ENCODE peak calls at places on chromosome 1, in nine cellular contexts. J, T, M, W, Y, D, E, V and G are unnamed samples.

GRCh38 chr1:93080424-93080823 is 1.3 kb downstream of the MTF2 start:
- DNase-seq in Y (no peak), E (peak; percentile 46), D (no peak), M (no peak), V (no peak), J (no peak), W (peak; percentile 69), T (no peak), G (peak; percentile 24)

GRCh38 chr1:154906621-154907081 is 29.9 kb downstream of the PMVK start:
- DNase-seq in D (no peak), V (no peak), W (peak; percentile 30), M (no peak), Y (no peak), T (no peak), E (no peak), J (no peak), G (no peak)

GRCh38 chr1:172002725-172003345 is 161.5 kb downstream of the DNM3 start:
- DNase-seq in Y (peak; percentile 9), T (no peak), V (peak; percentile 25), W (peak; percentile 40), E (no peak), J (no peak), D (peak; percentile 17), M (no peak), G (no peak)

GRCh38 chr1:8599813-8600212 is 217.6 kb downstream of the RERE start:
- DNase-seq in D (no peak), T (no peak), M (no peak), J (no peak), E (no peak), Y (no peak), V (no peak), W (no peak), G (no peak)

GRCh38 chr1:50474859-50475809 is 51.9 kb upstream of the DMRTA2 start:
- DNase-seq in D (peak; percentile 11), Y (no peak), W (peak; percentile 12), M (no peak), T (no peak), J (no peak), E (no peak), V (no peak), G (peak; percentile 10)

GRCh38 chr1:120178799-120179419 is 2.6 kb upstream of the SEC22B start:
- DNase-seq in E (no peak), V (no peak), D (peak; percentile 8), J (no peak), M (no peak), T (no peak), Y (no peak), W (peak; percentile 8), G (no peak)

GRCh38 chr1:59672851-59673574 is 141.7 kb upstream of the HOOK1 start:
- DNase-seq in Y (no peak), J (no peak), W (peak; percentile 99), M (no peak), E (peak; percentile 37), D (no peak), V (no peak), T (no peak), G (peak; percentile 84)

GRCh38 chr1:7042322-7043231 is 257.3 kb downstream of the CAMTA1 start:
- DNase-seq in Y (no peak), E (no peak), T (no peak), W (peak; percentile 25), M (no peak), V (no peak), D (peak; percentile 15), J (no peak), G (no peak)

GRCh38 chr1:5959087-5959486 is 33.1 kb downstream of the NPHP4 start:
- DNase-seq in D (no peak), E (no peak), J (no peak), M (no peak), V (no peak), W (no peak), T (no peak), Y (no peak), G (no peak)

GRCh38 chr1:27342778-27343638 is 1.2 kb downstream of the SYTL1 start:
- DNase-seq in J (peak; percentile 68), D (no peak), M (peak; percentile 65), E (no peak), V (peak; percentile 65), Y (peak; percentile 76), W (peak; percentile 90), T (no peak), G (peak; percentile 87)

GRCh38 chr1:15975358-15975804 is 520 bp downstream of the ZBTB17 start:
- DNase-seq in E (no peak), V (peak; percentile 83), W (peak; percentile 40), T (peak; percentile 52), D (no peak), M (peak; percentile 76), Y (peak; percentile 74), J (peak; percentile 90), G (no peak)